ENCODE peak calls at places on chromosomes 13 and 19, in five cellular contexts. D is AG20443, L is brain microvascular endothelial cell, N is RWPE1, B is NCI-H524. Y is an unnamed sample.

GRCh38 chr13:112693831-112694497 is 4.1 kb downstream of the ATP11A start:
- DNase-seq in D (peak), L (peak), N (no peak), B (no peak), Y (no peak)

GRCh38 chr19:368624-369020 is 24.0 kb upstream of the MIER2 start:
- DNase-seq in D (no peak), L (no peak), N (no peak), B (no peak), Y (no peak)

GRCh38 chr19:30136591-30136990 is 194.6 kb downstream of the URI1 start:
- DNase-seq in D (no peak), L (no peak), N (no peak), B (no peak), Y (no peak)

GRCh38 chr13:98467263-98467985 is 109.5 kb downstream of the STK24 start:
- DNase-seq in D (no peak), L (no peak), N (no peak), B (no peak), Y (no peak)

GRCh38 chr19:50314724-50315700 is 14.2 kb downstream of the KCNC3 start:
- DNase-seq in D (no peak), L (no peak), N (no peak), B (no peak), Y (no peak)

GRCh38 chr13:87498681-87499080 is 172.5 kb upstream of the SLITRK5 start:
- DNase-seq in D (no peak), L (no peak), N (peak), B (no peak), Y (no peak)

GRCh38 chr13:29753593-29754485 is 96.6 kb downstream of the UBL3 start:
- DNase-seq in D (peak), L (no peak), N (no peak), B (no peak), Y (no peak)

GRCh38 chr13:37492741-37493514 is 105.6 kb downstream of the POSTN start:
- DNase-seq in D (peak), L (peak), N (no peak), B (no peak), Y (peak)

GRCh38 chr13:113369189-113369588 is 5.3 kb upstream of the GRTP1 start:
- DNase-seq in D (no peak), L (no peak), N (no peak), B (no peak), Y (no peak)

GRCh38 chr13:110629735-110630134 is 14.4 kb downstream of the NAXD start:
- DNase-seq in D (no peak), L (peak), N (no peak), B (no peak), Y (no peak)

GRCh38 chr13:52001120-52001731 is 10.0 kb downstream of the ATP7B start:
- DNase-seq in D (peak), L (no peak), N (peak), B (peak), Y (no peak)

GRCh38 chr13:45162821-45163220 is 38.0 kb downstream of the KCTD4 start:
- DNase-seq in D (peak), L (peak), N (peak), B (no peak), Y (no peak)

GRCh38 chr19:17292301-17293074 is 10.7 kb downstream of the ABHD8 start:
- DNase-seq in D (peak), L (peak), N (peak), B (peak), Y (peak)

GRCh38 chr19:17074628-17075034 is 621 bp downstream of the HAUS8 start:
- DNase-seq in D (no peak), L (no peak), N (no peak), B (no peak), Y (no peak)

GRCh38 chr13:41945926-41946325 is 15.0 kb downstream of the VWA8 start:
- DNase-seq in D (no peak), L (no peak), N (no peak), B (no peak), Y (no peak)

GRCh38 chr19:50482271-50482855 is 5.7 kb upstream of the GARIN5A start:
- DNase-seq in D (no peak), L (no peak), N (no peak), B (no peak), Y (no peak)

GRCh38 chr13:30908416-30908980 is 2.4 kb downstream of the MEDAG start:
- DNase-seq in D (peak), L (no peak), N (no peak), B (peak), Y (no peak)

GRCh38 chr13:100184095-100184494 is 95.2 kb downstream of the PCCA start:
- DNase-seq in D (no peak), L (no peak), N (no peak), B (no peak), Y (no peak)

GRCh38 chr19:3457531-3458228 is 22.6 kb downstream of the SMIM24 start:
- DNase-seq in D (no peak), L (no peak), N (no peak), B (no peak), Y (peak)

GRCh38 chr13:99800951-99801350 is 170.6 kb downstream of the ZIC5 start:
- DNase-seq in D (no peak), L (no peak), N (no peak), B (no peak), Y (no peak)

GRCh38 chr13:21119526-21119925 is 56.8 kb downstream of the SKA3 start:
- DNase-seq in D (no peak), L (no peak), N (no peak), B (no peak), Y (no peak)

GRCh38 chr13:77143325-77143907 is 116.5 kb upstream of the FBXL3 start:
- DNase-seq in D (no peak), L (peak), N (peak), B (no peak), Y (no peak)

GRCh38 chr13:89627991-89628390 is 1719.5 kb upstream of the MIR17HG start:
- DNase-seq in D (no peak), L (no peak), N (peak), B (no peak), Y (no peak)

GRCh38 chr13:25771208-25771607 is 280.6 kb downstream of the SHISA2 start:
- DNase-seq in D (no peak), L (peak), N (peak), B (no peak), Y (peak)

GRCh38 chr13:109700176-109700575 is 86.2 kb downstream of the IRS2 start:
- DNase-seq in D (peak), L (peak), N (peak), B (peak), Y (peak)